ENCODE peak calls at places on chromosomes 12 and 14, in five cellular contexts. F is heart left ventricle, O is A549, Y is uterus, U is K562. G is an unnamed sample.

GRCh38 chr12:19031032-19031431 is 98.5 kb upstream of the PLEKHA5 start:
- DNase-seq in F (no peak), O (peak), Y (no peak), U (no peak), G (peak)

GRCh38 chr14:92471919-92472318 is 41.7 kb upstream of the RIN3 start:
- DNase-seq in F (no peak), O (peak), Y (no peak), U (no peak), G (peak)

GRCh38 chr14:104265918-104266642 is 127.7 kb downstream of the KIF26A start:
- DNase-seq in F (peak), O (no peak), Y (peak), U (no peak), G (no peak)

GRCh38 chr12:57518920-57519757 is 1.2 kb downstream of the DDIT3 start:
- DNase-seq in F (peak), O (peak), Y (peak), U (no peak), G (no peak)

GRCh38 chr12:93378373-93379310 is 917 bp downstream of the NUDT4 start:
- DNase-seq in F (peak), O (peak), Y (peak), U (peak), G (peak)

GRCh38 chr12:97375310-97375709 is 87.3 kb upstream of the RMST start:
- DNase-seq in F (no peak), O (no peak), Y (no peak), U (no peak), G (no peak)

GRCh38 chr14:60655114-60655897 is 6.0 kb upstream of the SIX1 start:
- DNase-seq in F (no peak), O (no peak), Y (no peak), U (no peak), G (no peak)

GRCh38 chr14:23562822-23563472 is 4.6 kb downstream of the AP1G2 start:
- DNase-seq in F (no peak), O (peak), Y (no peak), U (peak), G (no peak)

GRCh38 chr12:86713121-86713520 is 456.9 kb upstream of the MGAT4C start:
- DNase-seq in F (no peak), O (no peak), Y (no peak), U (no peak), G (no peak)

GRCh38 chr12:53180931-53181645 is 363 bp upstream of the CSAD start:
- DNase-seq in F (peak), O (peak), Y (peak), U (peak), G (peak)

GRCh38 chr14:35044939-35045797 is 904 bp upstream of the FAM177A1 start:
- DNase-seq in F (no peak), O (no peak), Y (no peak), U (no peak), G (no peak)

DNA sequence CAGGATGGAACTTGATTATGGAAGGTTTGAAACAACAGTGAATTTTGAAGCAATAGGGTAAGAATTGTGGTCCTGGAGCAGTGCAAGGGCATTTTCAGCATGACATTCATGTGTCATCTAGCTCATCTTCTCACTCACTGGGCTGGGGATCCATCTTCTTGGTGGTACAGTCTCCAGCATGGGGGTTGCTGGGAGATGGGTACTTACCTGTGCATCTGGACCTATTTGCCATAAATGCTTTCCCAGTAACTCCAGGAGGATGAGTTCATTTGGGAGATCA is 7.2 kb downstream of the HSP90AA1 start:
- DNase-seq in F (no peak), O (no peak), Y (no peak), U (no peak), G (no peak)
- TF ChIP-seq POLR2A in F (no peak), O (no peak), Y (no peak), U (no peak), G (no peak)

DNA sequence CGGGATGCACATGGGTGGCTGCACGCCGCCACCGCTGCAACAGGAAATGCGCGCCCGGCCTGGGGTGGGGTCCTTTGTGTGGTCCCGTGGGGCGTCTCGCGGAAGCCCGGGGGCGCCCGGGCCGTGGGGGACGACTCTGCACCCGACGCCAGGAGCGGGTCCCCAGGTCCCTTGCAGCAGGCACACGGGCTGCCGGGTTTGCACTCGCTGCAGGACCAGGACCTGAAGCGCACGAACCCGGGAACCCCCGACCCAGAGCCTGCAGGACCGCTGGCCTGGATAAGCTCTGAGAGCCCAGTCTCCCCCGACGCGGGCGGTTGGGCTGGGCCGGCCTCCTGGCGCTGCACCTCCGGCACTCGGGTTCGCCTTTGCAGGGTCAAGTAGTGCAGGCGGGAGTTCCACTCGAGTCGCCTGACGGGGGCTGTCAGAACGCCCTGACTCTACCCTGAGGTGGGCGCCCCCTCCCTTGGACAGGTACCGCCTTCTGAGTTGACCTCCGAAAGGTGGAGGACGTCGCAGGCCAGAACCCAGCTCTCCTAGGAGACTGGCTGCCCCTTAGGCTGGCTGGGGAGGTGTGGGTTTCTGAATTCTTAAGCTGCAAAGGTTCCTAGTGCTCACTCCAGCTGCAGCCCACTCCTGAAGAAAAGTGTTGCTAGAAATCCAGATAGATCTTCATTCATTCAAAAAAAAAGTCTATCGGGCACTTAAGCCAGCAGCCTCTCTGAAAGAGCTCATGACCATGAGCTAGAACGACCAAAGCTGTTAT is 67.9 kb downstream of the RNF34 start:
- DNase-seq in F (no peak), O (peak), Y (peak), U (no peak), G (no peak)
- TF ChIP-seq POLR2A in F (no peak), O (peak), Y (no peak), U (peak), G (peak)

GRCh38 chr14:77111021-77111420 is 13.0 kb downstream of the CIPC start:
- DNase-seq in F (no peak), O (no peak), Y (peak), U (no peak), G (no peak)
- TF ChIP-seq POLR2A in F (no peak), O (no peak), Y (no peak), U (no peak), G (no peak)

GRCh38 chr12:112115259-112116045 is 6.9 kb upstream of the NAA25 start:
- DNase-seq in F (no peak), O (no peak), Y (no peak), U (no peak), G (no peak)

GRCh38 chr12:112117685-112118084 is 7.7 kb upstream of the TRAFD1 start:
- DNase-seq in F (no peak), O (no peak), Y (no peak), U (no peak), G (no peak)

GRCh38 chr12:112112423-112113132 is 4.0 kb upstream of the NAA25 start:
- DNase-seq in F (no peak), O (peak), Y (no peak), U (no peak), G (no peak)

GRCh38 chr12:112111931-112112330 is 3.3 kb upstream of the NAA25 start:
- DNase-seq in F (no peak), O (no peak), Y (no peak), U (no peak), G (no peak)

GRCh38 chr12:112116232-112117060 is 7.9 kb upstream of the NAA25 start:
- DNase-seq in F (peak), O (peak), Y (no peak), U (peak), G (peak)
- TF ChIP-seq POLR2A in F (peak), O (peak), Y (no peak), U (peak), G (peak)

GRCh38 chr12:32896438-32897275 is at the start of gene PKP2:
- DNase-seq in F (peak), O (peak), Y (peak), U (peak), G (peak)
- TF ChIP-seq POLR2A in F (peak), O (peak), Y (no peak), U (peak), G (peak)

GRCh38 chr14:21262410-21262809 is 6.8 kb downstream of the HNRNPC start:
- DNase-seq in F (no peak), O (no peak), Y (no peak), U (no peak), G (no peak)
- TF ChIP-seq POLR2A in F (no peak), O (no peak), Y (no peak), U (peak), G (no peak)

DNA sequence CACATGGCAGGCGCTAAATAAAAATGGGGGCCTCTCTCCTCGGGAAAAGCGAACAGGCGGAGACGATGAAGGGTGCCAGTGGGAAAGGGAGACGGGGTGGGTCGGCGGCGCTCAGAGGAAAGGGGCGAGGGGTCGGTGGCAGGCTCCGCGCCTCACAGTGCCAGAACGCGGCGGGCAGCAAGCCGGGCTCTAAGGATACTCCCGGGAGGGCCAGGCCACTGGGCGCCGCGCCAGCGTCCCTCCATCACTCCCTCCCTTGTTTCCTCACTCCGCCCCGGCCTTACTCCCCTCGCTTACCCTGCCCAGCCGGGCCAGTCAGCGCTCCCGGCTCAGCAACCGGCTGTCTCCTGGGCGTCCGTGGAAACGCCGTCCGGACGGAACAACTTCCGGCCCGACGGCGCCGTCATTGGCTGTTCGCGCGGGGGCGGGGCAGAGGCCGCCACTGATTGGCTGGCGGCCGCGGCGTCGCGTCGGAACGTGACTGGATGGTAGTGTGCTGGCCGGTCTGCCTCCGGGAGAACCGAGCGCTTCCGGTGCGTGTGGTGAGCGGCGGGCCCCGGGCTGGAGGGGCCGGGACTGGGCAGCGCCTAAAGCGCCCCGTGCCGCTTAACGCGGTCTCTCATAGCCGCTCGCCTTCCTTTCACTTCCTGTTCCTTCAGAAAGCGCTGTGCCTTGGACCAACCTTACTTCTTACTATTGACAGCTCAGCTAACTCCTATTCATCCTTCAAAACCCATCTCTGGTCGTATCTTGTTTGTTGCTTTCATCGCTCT is 53.0 kb downstream of the SLC25A47 start:
- DNase-seq in F (peak), O (peak), Y (peak), U (peak), G (peak)
- TF ChIP-seq POLR2A in F (peak), O (peak), Y (peak), U (peak), G (peak)

DNA sequence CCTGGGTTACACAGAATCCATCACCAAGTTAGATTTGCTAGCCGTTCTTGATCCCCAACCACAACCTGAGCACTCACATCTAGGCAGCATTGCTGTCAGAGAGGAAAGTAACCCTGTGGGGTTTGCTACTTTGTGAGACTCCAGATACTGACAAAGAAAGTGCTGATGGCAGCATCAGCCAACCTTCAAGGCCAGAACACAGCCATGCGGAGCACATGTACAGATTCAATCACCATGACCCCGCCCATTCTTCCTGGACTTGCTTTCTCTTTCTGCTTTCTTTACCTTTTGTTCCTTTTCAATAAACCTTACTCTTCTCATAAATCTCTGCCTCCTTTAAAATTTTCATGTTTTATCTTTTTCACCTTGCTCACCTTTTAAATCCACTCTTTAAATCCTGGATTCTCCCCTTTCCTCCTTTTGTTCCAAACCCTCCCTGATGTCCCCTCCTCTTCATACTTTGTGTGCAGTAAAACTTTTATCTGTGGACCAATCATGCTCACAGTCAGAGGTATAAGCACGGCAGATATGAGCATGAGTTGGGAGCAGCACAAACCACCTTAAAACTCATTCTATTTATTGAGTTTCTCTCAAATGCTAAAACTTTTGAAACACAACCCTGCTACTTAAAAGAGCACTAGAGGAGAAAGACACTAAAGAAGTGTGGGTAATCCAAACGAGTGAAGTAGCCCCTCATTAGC is 21.9 kb upstream of the CERS5 start:
- DNase-seq in F (no peak), O (no peak), Y (no peak), U (no peak), G (no peak)
- TF ChIP-seq POLR2A in F (no peak), O (no peak), Y (no peak), U (no peak), G (no peak)

G was measured in H54.